ENCODE peak calls at places on chromosomes 1 and 21, in seven cellular contexts. W, X, K, T, M, V and J are unnamed samples.

GRCh38 chr1:26181586-26182371 is 4.5 kb downstream of the CNKSR1 start:
- DNase-seq in W (no peak), T (no peak), M (no peak), V (no peak), X (peak), K (no peak), J (no peak)

GRCh38 chr1:109391161-109391556 is 6.6 kb downstream of the SORT1 start:
- DNase-seq in W (no peak), T (no peak), M (no peak), V (no peak), K (no peak), X (no peak), J (no peak)

GRCh38 chr1:230768903-230769570 is 21.8 kb downstream of the CAPN9 start:
- DNase-seq in V (no peak), X (peak), M (no peak), K (no peak), W (no peak), T (no peak), J (peak)

GRCh38 chr1:2596530-2597333 is 10.2 kb downstream of the PRXL2B start:
- DNase-seq in W (no peak), K (no peak), M (no peak), X (no peak), T (peak), V (no peak), J (no peak)

GRCh38 chr1:109399326-109399957 is 1.7 kb upstream of the SORT1 start:
- DNase-seq in K (peak), V (peak), W (no peak), M (no peak), X (peak), T (no peak), J (no peak)

GRCh38 chr1:66436378-66437135 is 97.4 kb upstream of the SGIP1 start:
- DNase-seq in T (no peak), M (peak), X (peak), K (peak), V (no peak), W (no peak), J (peak)

GRCh38 chr1:228276361-228276831 is 68.6 kb downstream of the OBSCN start:
- DNase-seq in K (no peak), V (no peak), X (no peak), M (no peak), T (peak), W (no peak), J (no peak)

GRCh38 chr1:30353637-30354036 is 369.7 kb downstream of the MATN1 start:
- DNase-seq in K (no peak), X (peak), T (no peak), M (no peak), W (no peak), V (no peak), J (no peak)

GRCh38 chr1:147892216-147892615 is 10.4 kb upstream of the GJA8 start:
- DNase-seq in W (no peak), M (no peak), X (peak), V (no peak), K (peak), T (no peak), J (no peak)

GRCh38 chr1:61241411-61241838 is 159.1 kb downstream of the NFIA start:
- DNase-seq in K (peak), M (no peak), V (peak), T (no peak), W (no peak), X (peak), J (no peak)

GRCh38 chr1:210482936-210483642 is 154.4 kb downstream of the HHAT start:
- DNase-seq in M (no peak), T (no peak), W (no peak), V (no peak), X (no peak), K (no peak), J (no peak)

GRCh38 chr1:9004031-9004730 is 22.0 kb downstream of the SLC2A7 start:
- DNase-seq in K (no peak), T (no peak), V (no peak), M (no peak), X (no peak), W (no peak), J (no peak)

GRCh38 chr1:224160171-224160682 is 22.8 kb upstream of the DEGS1 start:
- DNase-seq in M (no peak), K (no peak), V (no peak), T (no peak), X (no peak), W (no peak), J (no peak)

GRCh38 chr1:41282679-41283317 is 40.7 kb upstream of the SCMH1 start:
- DNase-seq in V (no peak), M (no peak), K (peak), T (no peak), X (peak), W (no peak), J (peak)

GRCh38 chr1:20484526-20485462 is 1.2 kb downstream of the CAMK2N1 start:
- DNase-seq in T (no peak), M (no peak), W (no peak), X (peak), K (no peak), V (no peak), J (no peak)

GRCh38 chr1:205929812-205930577 is 13.3 kb downstream of the SLC26A9 start:
- DNase-seq in X (no peak), K (peak), W (no peak), T (no peak), M (no peak), V (no peak), J (no peak)

GRCh38 chr1:43879414-43879813 is 54.2 kb upstream of the ARTN start:
- DNase-seq in T (no peak), K (no peak), W (no peak), X (peak), V (no peak), M (no peak), J (peak)

GRCh38 chr1:29349871-29350491 is 113.7 kb downstream of the PTPRU start:
- DNase-seq in V (no peak), K (no peak), M (no peak), T (no peak), W (no peak), X (no peak), J (no peak)

GRCh38 chr1:156412653-156413309 is 43.8 kb downstream of the RHBG start:
- DNase-seq in W (peak), K (no peak), X (no peak), T (no peak), M (no peak), V (no peak), J (no peak)

GRCh38 chr21:32772281-32773047 is 909 bp upstream of the PAXBP1 start:
- DNase-seq in T (no peak), W (no peak), M (peak), K (peak), V (no peak), X (peak), J (peak)

GRCh38 chr21:38818336-38818723 is 12.6 kb downstream of the ETS2 start:
- DNase-seq in K (no peak), W (no peak), M (no peak), V (no peak), X (no peak), T (no peak), J (no peak)

GRCh38 chr1:9539829-9540550 is 725 bp downstream of the SLC25A33 start:
- DNase-seq in M (peak), T (peak), V (peak), X (peak), K (peak), W (no peak), J (peak)

GRCh38 chr1:183956559-183957188 is 80.9 kb downstream of the COLGALT2 start:
- DNase-seq in V (no peak), K (peak), T (no peak), X (peak), W (no peak), M (peak), J (peak)

GRCh38 chr1:204087893-204088528 is 15.1 kb downstream of the SOX13 start:
- DNase-seq in K (no peak), X (no peak), M (no peak), W (no peak), V (peak), T (no peak), J (no peak)

GRCh38 chr1:27955076-27955475 is 4.7 kb upstream of the XKR8 start:
- DNase-seq in K (no peak), W (no peak), T (no peak), M (no peak), V (no peak), X (no peak), J (no peak)

GRCh38 chr1:151621351-151621750 is 9.5 kb downstream of the SNX27 start:
- DNase-seq in V (no peak), M (no peak), X (no peak), T (no peak), K (no peak), W (no peak), J (no peak)

GRCh38 chr1:59682405-59683080 is 132.2 kb upstream of the HOOK1 start:
- DNase-seq in V (no peak), W (no peak), X (no peak), M (no peak), T (no peak), K (no peak), J (no peak)